ENCODE peak calls at places on chromosomes 1 and 21, in four cellular contexts. K, D, L and A are unnamed samples.

GRCh38 chr21:46125846-46126301 is 28.0 kb downstream of the COL6A2 start:
- DNase-seq in K (no peak), D (no peak), L (no peak), A (peak; percentile 5)

GRCh38 chr1:31183126-31183525 is 56.6 kb downstream of the NKAIN1 start:
- DNase-seq in K (no peak), D (no peak), L (no peak), A (no peak)

GRCh38 chr1:117244306-117244705 is 33.6 kb upstream of the VTCN1 start:
- DNase-seq in K (no peak), D (no peak), L (no peak), A (no peak)

GRCh38 chr1:233114159-233114558 is 163.7 kb downstream of the NTPCR start:
- DNase-seq in K (no peak), D (no peak), L (peak; percentile 29), A (no peak)

GRCh38 chr1:226563666-226564065 is 15.1 kb downstream of the STUM start:
- DNase-seq in K (no peak), D (no peak), L (no peak), A (no peak)

GRCh38 chr1:232225336-232226131 is 404.4 kb downstream of the SIPA1L2 start:
- DNase-seq in K (no peak), D (no peak), L (no peak), A (no peak)

GRCh38 chr1:94031154-94031553 is 89.8 kb downstream of the ABCA4 start:
- DNase-seq in K (no peak), D (no peak), L (no peak), A (no peak)

GRCh38 chr1:59159557-59160203 is 137.2 kb upstream of the FGGY start:
- DNase-seq in K (no peak), D (no peak), L (no peak), A (no peak)

GRCh38 chr1:101781437-101781836 is 215.3 kb downstream of the OLFM3 start:
- DNase-seq in K (no peak), D (no peak), L (no peak), A (no peak)

GRCh38 chr1:40806724-40807675 is 23.4 kb downstream of the KCNQ4 start:
- DNase-seq in K (no peak), D (no peak), L (no peak), A (peak; percentile 29)

GRCh38 chr1:221939598-221939997 is 197.7 kb upstream of the DUSP10 start:
- DNase-seq in K (no peak), D (peak; percentile 84), L (no peak), A (no peak)

GRCh38 chr1:110087812-110088738 is 17.6 kb upstream of the ALX3 start:
- DNase-seq in K (no peak), D (no peak), L (peak; percentile 31), A (peak; percentile 60)

GRCh38 chr1:160539896-160540858 is 17.1 kb upstream of the SLAMF6 start:
- DNase-seq in K (no peak), D (peak; percentile 95), L (no peak), A (no peak)

GRCh38 chr1:205916541-205916940 is 26.7 kb downstream of the SLC26A9 start:
- DNase-seq in K (no peak), D (no peak), L (no peak), A (no peak)

GRCh38 chr1:32867151-32867550 is 3.6 kb downstream of the FNDC5 start:
- DNase-seq in K (no peak), D (no peak), L (no peak), A (no peak)

GRCh38 chr1:51218570-51218969 is 17.5 kb upstream of the RNF11 start:
- DNase-seq in K (no peak), D (no peak), L (no peak), A (no peak)

GRCh38 chr1:230824571-230825060 is 43.7 kb downstream of the C1orf198 start:
- DNase-seq in K (no peak), D (no peak), L (no peak), A (no peak)

GRCh38 chr21:38422067-38422466 is 76.2 kb downstream of the ERG start:
- DNase-seq in K (no peak), D (no peak), L (no peak), A (no peak)

GRCh38 chr1:198880818-198881597 is 242.2 kb downstream of the PTPRC start:
- DNase-seq in K (no peak), D (no peak), L (peak; percentile 91), A (no peak)

GRCh38 chr1:78884685-78885452 is 121.7 kb downstream of the ADGRL4 start:
- DNase-seq in K (peak; percentile 3), D (no peak), L (no peak), A (no peak)

DNA sequence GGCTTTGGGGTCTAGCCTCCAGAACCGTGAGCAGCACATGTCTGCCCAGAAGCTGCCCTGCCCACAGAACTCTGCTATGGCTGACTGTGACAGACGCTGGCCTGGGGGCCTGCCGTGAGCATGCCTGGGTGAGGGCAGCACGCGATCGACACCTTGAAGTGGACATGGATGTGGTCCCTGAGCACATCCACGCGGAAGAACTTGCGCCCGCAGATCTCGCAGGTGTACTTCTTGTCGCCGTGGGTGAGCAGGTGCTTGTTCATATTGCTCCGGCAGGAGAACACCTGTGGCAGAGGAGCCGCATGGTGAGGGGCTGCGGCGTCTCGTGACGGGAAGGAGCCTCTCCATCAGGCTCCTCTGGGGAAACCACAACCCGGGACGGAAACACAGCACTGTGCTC is 56.0 kb downstream of the PRDM15 start:
- DNase-seq in K (no peak), D (no peak), L (no peak), A (no peak)
- TF ChIP-seq ATF3 in K (no peak), D (no peak), L (no peak), A (no peak)

DNA sequence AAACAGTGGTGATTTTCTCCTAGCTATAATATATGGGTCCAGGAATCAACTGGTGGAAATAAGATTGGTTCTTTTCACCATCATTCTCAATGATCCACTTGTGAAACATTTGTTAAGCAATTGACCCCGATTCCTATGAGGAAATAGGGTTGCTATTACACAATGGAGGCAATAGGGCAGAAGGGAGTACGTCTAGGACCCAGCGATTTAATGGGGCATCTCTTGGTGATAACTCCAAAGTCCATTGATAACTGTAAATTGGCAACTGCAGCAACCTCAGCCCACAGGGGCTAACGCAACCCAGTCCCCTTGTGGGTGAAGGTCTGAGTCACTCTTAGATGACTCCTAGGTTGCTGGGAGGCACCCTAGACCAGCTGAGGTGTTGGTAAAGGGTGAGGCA is 62.5 kb upstream of the BARHL2 start:
- DNase-seq in K (no peak), D (no peak), L (no peak), A (no peak)
- TF ChIP-seq ATF3 in K (no peak), D (no peak), L (no peak), A (no peak)

DNA sequence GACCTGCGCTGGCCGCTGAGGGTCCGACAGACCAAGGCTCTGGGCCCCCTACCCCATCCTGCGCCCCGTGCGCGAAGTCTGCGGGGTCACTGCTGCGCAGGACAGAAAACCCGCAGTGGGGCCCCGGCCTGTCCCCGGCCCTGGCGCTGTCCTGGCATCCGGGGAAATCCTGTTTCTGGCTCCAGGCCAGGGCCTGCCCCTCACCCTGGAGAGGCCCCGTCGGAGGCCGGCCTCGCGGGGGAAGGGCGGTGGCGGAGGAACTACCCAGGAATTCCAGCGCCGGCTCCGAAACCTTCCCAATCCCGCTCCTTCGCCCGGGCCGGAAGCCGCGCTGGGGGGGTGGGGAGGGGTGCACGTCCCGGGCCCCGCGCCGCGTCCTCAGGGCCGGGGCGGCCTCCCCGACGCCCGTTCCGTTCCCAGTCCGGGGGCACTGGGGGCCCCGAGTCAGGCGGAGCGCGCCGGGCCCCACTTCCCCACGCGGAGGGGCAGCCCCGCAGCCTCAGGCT is 77.0 kb downstream of the MORN1 start:
- DNase-seq in K (no peak), D (no peak), L (no peak), A (peak; percentile 84)
- TF ChIP-seq ATF3 in K (no peak), D (no peak), L (no peak), A (no peak)

GRCh38 chr1:18938008-18938706 is 18.3 kb downstream of the IFFO2 start:
- DNase-seq in K (no peak), D (no peak), L (no peak), A (no peak)

GRCh38 chr1:18938707-18939070 is 17.8 kb downstream of the IFFO2 start:
- DNase-seq in K (no peak), D (no peak), L (no peak), A (no peak)

GRCh38 chr1:18940303-18941020 is 16.0 kb downstream of the IFFO2 start:
- DNase-seq in K (no peak), D (no peak), L (no peak), A (no peak)

GRCh38 chr1:18941221-18942141 is 15.0 kb downstream of the IFFO2 start:
- DNase-seq in K (no peak), D (no peak), L (peak; percentile 32), A (no peak)

DNA sequence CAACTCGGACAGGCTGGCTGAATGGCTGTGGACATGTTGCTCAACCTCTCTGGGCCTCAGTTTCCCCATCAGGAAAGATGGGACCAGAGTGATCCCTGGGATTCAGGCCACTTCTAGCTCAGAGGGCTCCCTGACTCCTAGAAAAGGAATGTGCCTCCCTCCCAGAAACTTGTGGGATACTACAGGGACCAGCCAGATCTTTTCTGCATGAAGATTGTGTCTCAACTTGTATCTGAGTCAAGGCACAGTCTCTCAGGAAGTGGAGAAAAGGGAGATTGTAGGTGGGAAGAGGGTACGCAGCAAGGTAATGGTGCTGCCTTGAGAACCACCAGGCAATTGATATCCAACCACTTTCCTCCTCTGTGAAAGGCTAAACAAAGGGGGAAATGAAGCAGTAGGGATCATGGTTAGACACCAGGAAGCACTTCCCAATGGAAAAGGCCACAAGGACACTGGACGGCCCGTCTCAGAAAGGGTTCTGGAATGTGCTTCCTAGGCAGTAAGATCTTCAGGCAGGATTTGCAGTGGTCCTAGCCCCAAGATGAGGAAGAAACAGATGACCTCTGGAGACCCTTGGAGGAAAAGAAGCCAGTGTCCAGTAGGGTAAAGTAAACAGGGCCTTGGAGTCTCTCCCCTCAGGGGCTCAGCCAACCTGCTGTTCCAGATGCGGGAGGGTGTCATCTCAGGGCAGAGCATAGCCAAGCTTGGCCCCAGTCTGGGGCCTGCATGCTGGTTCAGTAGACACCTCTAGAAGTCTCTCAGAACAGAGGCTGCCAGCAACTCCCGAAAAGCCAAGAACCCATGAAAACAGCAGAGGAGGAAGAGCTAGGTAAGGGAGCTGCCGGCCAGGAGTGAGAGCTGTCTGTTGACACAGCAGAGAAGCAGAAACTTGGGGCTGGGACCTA is 16.8 kb downstream of the IFFO2 start:
- DNase-seq in K (no peak), D (no peak), L (no peak), A (no peak)
- TF ChIP-seq ATF3 in K (no peak), D (no peak), L (no peak), A (no peak)

DNA sequence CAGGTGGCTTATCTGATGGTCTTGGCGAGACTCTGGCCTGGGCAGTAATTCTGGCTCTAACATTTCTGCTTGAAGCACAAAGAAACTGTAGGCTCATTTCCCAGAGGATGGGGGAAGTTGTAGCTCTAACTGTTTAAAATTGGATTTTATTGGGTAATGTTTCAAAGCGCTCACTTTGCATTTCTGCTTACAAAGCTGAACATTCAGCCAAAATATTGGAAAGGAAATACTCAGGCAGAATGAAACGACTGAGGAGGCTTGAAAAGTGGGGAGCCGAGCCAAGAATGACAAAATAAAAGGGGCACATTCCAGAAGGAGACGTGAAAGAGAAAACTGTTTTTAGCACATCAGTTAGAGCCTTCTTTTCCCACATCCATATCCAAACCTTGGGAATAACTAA is 202.6 kb downstream of the GRIK1 start:
- DNase-seq in K (no peak), D (no peak), L (no peak), A (no peak)
- TF ChIP-seq ATF3 in K (no peak), D (no peak), L (no peak), A (no peak)

GRCh38 chr1:39391741-39392679 is 99.4 kb upstream of the BMP8A start:
- DNase-seq in K (no peak), D (no peak), L (no peak), A (no peak)
- TF ChIP-seq ATF3 in K (no peak), D (no peak), L (no peak), A (no peak)

GRCh38 chr1:203166192-203166940 is 9.3 kb downstream of the MYBPH start:
- DNase-seq in K (no peak), D (no peak), L (no peak), A (no peak)
- TF ChIP-seq ATF3 in K (no peak), D (no peak), L (no peak), A (no peak)